ENCODE peak calls at places on chromosome 20, in five cellular contexts. U is transverse colon, S is upper lobe of left lung, Z is GM23338, O is H1. E is an unnamed sample.

GRCh38 chr20:41367393-41367695 is 726 bp upstream of the EMILIN3 start:
- DNase-seq in U (no peak), S (no peak), Z (peak; percentile 45), O (no peak), E (no peak)

GRCh38 chr20:49170714-49171113 is 17.4 kb downstream of the STAU1 start:
- DNase-seq in Z (no peak), S (no peak), O (no peak), U (no peak), E (no peak)

GRCh38 chr20:42483694-42484303 is 705.9 kb downstream of the PTPRT start:
- DNase-seq in S (peak; percentile 23), O (peak; percentile 87), Z (peak; percentile 2), U (peak; percentile 14), E (no peak)

GRCh38 chr20:13771853-13772453 is 12.8 kb downstream of the ESF1 start:
- DNase-seq in O (no peak), Z (peak; percentile 55), S (no peak), U (no peak), E (no peak)

GRCh38 chr20:17732907-17733521 is 33.2 kb downstream of the BANF2 start:
- DNase-seq in S (no peak), O (no peak), U (no peak), Z (no peak), E (no peak)

GRCh38 chr20:17849901-17850673 is 118.5 kb downstream of the SNX5 start:
- DNase-seq in O (no peak), S (peak; percentile 51), Z (no peak), U (peak; percentile 51), E (no peak)

GRCh38 chr20:47276856-47277541 is 79.5 kb downstream of the ZMYND8 start:
- DNase-seq in O (no peak), S (no peak), U (no peak), Z (no peak), E (peak; percentile 76)

GRCh38 chr20:4869290-4870193 is 131.8 kb downstream of the SLC23A2 start:
- DNase-seq in S (no peak), Z (peak; percentile 45), O (no peak), U (peak; percentile 20), E (no peak)

GRCh38 chr20:37907330-37907676 is 4.4 kb downstream of the VSTM2L start:
- DNase-seq in S (no peak), U (no peak), Z (no peak), O (no peak), E (no peak)

GRCh38 chr20:45157977-45158376 is 16.7 kb upstream of the PI3 start:
- DNase-seq in U (no peak), O (no peak), Z (no peak), S (no peak), E (no peak)

GRCh38 chr20:16898433-16898832 is 150.3 kb downstream of the OTOR start:
- DNase-seq in O (no peak), Z (no peak), U (no peak), S (no peak), E (no peak)

GRCh38 chr20:36274248-36274841 is 31.8 kb upstream of the DLGAP4 start:
- DNase-seq in Z (peak; percentile 41), U (no peak), S (no peak), O (peak; percentile 46), E (no peak)

GRCh38 chr20:53126185-53126584 is 154.0 kb downstream of the TSHZ2 start:
- DNase-seq in Z (peak; percentile 44), S (no peak), O (no peak), U (no peak), E (peak; percentile 24)

GRCh38 chr20:7879883-7880282 is 60.4 kb downstream of the HAO1 start:
- DNase-seq in S (no peak), Z (peak; percentile 2), O (no peak), U (no peak), E (no peak)

GRCh38 chr20:59807909-59808728 is 125.3 kb downstream of the SYCP2 start:
- DNase-seq in Z (no peak), S (no peak), U (no peak), O (no peak), E (no peak)

GRCh38 chr20:53940883-53941546 is 129.4 kb downstream of the BCAS1 start:
- DNase-seq in Z (peak; percentile 51), O (peak; percentile 28), U (no peak), S (no peak), E (no peak)

GRCh38 chr20:57509665-57510237 is 15.2 kb downstream of the CTCFL start:
- DNase-seq in Z (peak; percentile 43), O (no peak), S (no peak), U (peak; percentile 29), E (no peak)

GRCh38 chr20:56343861-56344381 is 14.9 kb upstream of the FAM210B start:
- DNase-seq in Z (peak; percentile 84), S (peak; percentile 40), O (peak; percentile 98), U (peak; percentile 21), E (no peak)

GRCh38 chr20:2799271-2799670 is 1.2 kb downstream of the CPXM1 start:
- DNase-seq in U (no peak), O (no peak), S (no peak), Z (peak; percentile 17), E (no peak)

GRCh38 chr20:57306747-57307146 is 22.9 kb upstream of the SPO11 start:
- DNase-seq in O (no peak), S (no peak), U (no peak), Z (no peak), E (no peak)

GRCh38 chr20:32731882-32732266 is 11.4 kb downstream of the COMMD7 start:
- DNase-seq in U (no peak), O (no peak), S (peak; percentile 76), Z (no peak), E (no peak)

GRCh38 chr20:64086801-64087200 is 2.6 kb upstream of the LKAAEAR1 start:
- DNase-seq in U (no peak), S (no peak), O (no peak), Z (no peak), E (no peak)

GRCh38 chr20:19758888-19759331 is 852 bp downstream of the RIN2 start:
- DNase-seq in U (peak; percentile 59), Z (peak; percentile 79), S (peak; percentile 87), O (peak; percentile 86), E (peak; percentile 32)

GRCh38 chr20:37524221-37524700 is 3.2 kb downstream of the NNAT start:
- DNase-seq in O (no peak), U (peak; percentile 64), S (peak; percentile 19), Z (no peak), E (no peak)

GRCh38 chr20:50304883-50305635 is 114.4 kb downstream of the CEBPB start:
- DNase-seq in O (no peak), U (peak; percentile 82), Z (no peak), S (peak; percentile 62), E (no peak)

GRCh38 chr20:1561350-1561749 is 3.8 kb upstream of the SIRPD start:
- DNase-seq in Z (no peak), U (no peak), O (no peak), S (no peak), E (no peak)
- H3K27me3 ChIP-seq in Z (no peaks in the 10 kb centered on the region), U (no peaks in the 10 kb centered on the region), O (no peaks in the 10 kb centered on the region), S (no peaks in the 10 kb centered on the region), E (no peaks in the 10 kb centered on the region)

GRCh38 chr20:62698231-62698630 is 10.4 kb upstream of the NTSR1 start:
- DNase-seq in S (no peak), U (no peak), Z (no peak), O (no peak), E (no peak)

GRCh38 chr20:62696999-62697398 is 11.6 kb upstream of the NTSR1 start:
- DNase-seq in Z (no peak), U (no peak), O (no peak), S (no peak), E (no peak)

GRCh38 chr20:62695448-62696414 is 12.9 kb upstream of the NTSR1 start:
- DNase-seq in Z (no peak), S (no peak), U (no peak), O (no peak), E (no peak)

GRCh38 chr20:62696431-62696957 is 12.1 kb upstream of the NTSR1 start:
- DNase-seq in Z (no peak), U (no peak), S (no peak), O (no peak), E (no peak)

GRCh38 chr20:62697468-62697912 is 11.1 kb upstream of the NTSR1 start:
- DNase-seq in S (no peak), U (no peak), O (no peak), Z (no peak), E (peak; percentile 26)
- TF ChIP-seq POLR2AphosphoS5 in S (no peak), U (no peak), O (no peak), Z (no peak), E (no peak)

DNA sequence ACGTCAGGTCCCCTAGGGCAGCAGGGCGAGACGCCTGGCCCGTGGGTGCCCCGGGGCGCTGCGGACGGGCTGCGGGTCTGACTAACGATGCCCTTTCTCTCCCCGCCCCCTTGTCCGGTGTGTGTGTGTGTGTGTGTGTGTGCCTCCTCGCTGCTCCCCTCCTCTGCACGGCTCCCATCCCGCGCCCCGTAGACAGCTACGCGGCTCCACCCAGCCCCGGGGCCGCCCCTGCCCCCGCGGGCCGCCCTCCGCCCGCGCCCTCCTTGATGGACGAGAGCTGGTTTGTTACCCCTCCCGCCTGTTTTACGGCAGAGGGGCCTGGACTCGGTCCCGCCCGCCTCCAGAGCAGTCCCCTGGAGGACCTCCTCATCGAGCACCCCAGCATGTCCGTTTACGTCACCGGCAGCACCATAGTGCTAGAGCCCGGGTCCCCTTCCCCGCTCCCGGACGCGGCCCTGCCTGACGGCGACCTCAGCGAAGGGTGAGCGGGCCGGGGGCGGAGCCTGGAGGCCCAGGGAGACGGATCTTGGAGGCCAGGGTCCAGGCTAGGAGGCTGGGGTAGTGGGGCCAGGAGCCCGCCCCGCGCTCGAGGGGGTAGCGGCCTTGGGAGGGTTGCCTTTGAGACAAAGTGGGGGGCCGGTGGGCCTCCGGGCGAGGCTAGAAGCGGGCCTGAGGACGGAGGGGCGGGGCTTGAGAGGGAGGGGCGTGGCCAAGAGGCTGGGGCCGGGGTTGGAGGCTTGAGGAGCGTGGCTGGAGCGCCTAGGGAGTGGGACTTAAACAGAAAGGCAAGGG is 5.1 kb downstream of the TP53INP2 start:
- DNase-seq in O (peak; percentile 94), Z (peak; percentile 85), U (peak; percentile 89), S (peak; percentile 80), E (peak; percentile 59)
- H3K27ac ChIP-seq in O (no peak overlapping the region), Z (peak overlapping the region; percentile 72), U (peak overlapping the region; percentile 100), S (peak overlapping the region; percentile 87), E (peak overlapping the region; percentile 80)

GRCh38 chr20:23870461-23870860 is 9.1 kb downstream of the CST5 start:
- DNase-seq in O (no peak), U (no peak), S (no peak), Z (peak; percentile 15), E (no peak)

GRCh38 chr20:23869520-23869919 is 10.0 kb downstream of the CST5 start:
- DNase-seq in S (no peak), Z (no peak), O (no peak), U (no peak), E (no peak)

GRCh38 chr20:23867152-23867776 is 12.3 kb downstream of the CST5 start:
- DNase-seq in O (peak; percentile 53), Z (peak; percentile 56), S (no peak), U (no peak), E (no peak)

GRCh38 chr20:23873370-23874015 is 6.1 kb downstream of the CST5 start:
- DNase-seq in S (no peak), O (no peak), Z (no peak), U (no peak), E (no peak)

GRCh38 chr20:23868321-23868720 is 11.2 kb downstream of the CST5 start:
- DNase-seq in Z (peak; percentile 55), O (no peak), U (no peak), S (no peak), E (no peak)
- H3K27me3 ChIP-seq in Z (no peaks in the 10 kb centered on the region), O (no peaks in the 10 kb centered on the region), U (no peaks in the 10 kb centered on the region), S (no peaks in the 10 kb centered on the region), E (no peaks in the 10 kb centered on the region)

E was measured in breast epithelium.